ENCODE peak calls at places on chromosome 1, in five cellular contexts. O is iris pigment epithelial cell, Y is GM23338, E is ELR, P is Ammon's horn. T is an unnamed sample.

GRCh38 chr1:6198646-6199297 is 623 bp downstream of the RPL22 start:
- DNase-seq in E (no peak), P (no peak), Y (no peak), O (no peak), T (no peak)

GRCh38 chr1:45272943-45273342 is 53.8 kb upstream of the HPDL start:
- DNase-seq in P (no peak), Y (no peak), E (peak; percentile 93), O (peak; percentile 92), T (no peak)

GRCh38 chr1:160819186-160819585 is 23.2 kb downstream of the LY9 start:
- DNase-seq in E (no peak), Y (no peak), O (no peak), P (no peak), T (no peak)

GRCh38 chr1:86852289-86852688 is 61.6 kb downstream of the SELENOF start:
- DNase-seq in P (no peak), E (no peak), Y (no peak), O (no peak), T (no peak)

GRCh38 chr1:187933562-187934419 is 1105.0 kb downstream of the PLA2G4A start:
- DNase-seq in O (no peak), Y (no peak), E (no peak), P (no peak), T (no peak)

GRCh38 chr1:35369922-35370671 is 101.6 kb downstream of the ZMYM4 start:
- DNase-seq in P (peak; percentile 84), O (peak; percentile 85), E (peak; percentile 32), Y (peak; percentile 21), T (no peak)

GRCh38 chr1:109392037-109392787 is 5.5 kb downstream of the SORT1 start:
- DNase-seq in E (no peak), O (no peak), Y (no peak), P (peak; percentile 86), T (no peak)

GRCh38 chr1:165143437-165144065 is 213.0 kb downstream of the LMX1A start:
- DNase-seq in E (peak; percentile 11), P (no peak), O (no peak), Y (peak; percentile 62), T (no peak)

GRCh38 chr1:179082308-179083030 is 599 bp downstream of the TOR3A start:
- DNase-seq in Y (peak; percentile 66), P (no peak), E (peak; percentile 63), O (peak; percentile 19), T (no peak)

GRCh38 chr1:60073605-60074278 is at the start of gene C1orf87:
- DNase-seq in O (no peak), Y (peak; percentile 83), E (no peak), P (no peak), T (no peak)